ENCODE peak calls at places on chromosomes 3 and 15, in seven cellular contexts. I is H9; T is GM23248; V is CD4-positive, CD25-positive, alpha-beta regulatory T cell; N is Peyer's patch; W is HCT116; G is stomach. P is an unnamed sample. For H3K9me3, the result is how much of the 10 kb centered on the place peaks cover.

GRCh38 chr3:50665603-50666115 is 9.1 kb upstream of the DOCK3 start:
- DNase-seq in I (no peak), T (no peak), V (no peak), N (peak), W (no peak), G (no peak), P (no peak)

GRCh38 chr15:80934761-80935221 is 54.8 kb downstream of the MESD start:
- DNase-seq in I (peak), T (peak), V (no peak), N (no peak), W (no peak), G (no peak), P (no peak)

GRCh38 chr3:100209948-100210776 is 50.6 kb upstream of the TBC1D23 start:
- DNase-seq in I (no peak), T (peak), V (peak), N (no peak), W (no peak), G (no peak), P (no peak)

GRCh38 chr3:16071246-16071645 is 103.2 kb upstream of the GALNT15 start:
- DNase-seq in I (no peak), T (no peak), V (no peak), N (no peak), W (no peak), G (no peak), P (no peak)

GRCh38 chr15:43974852-43975251 is 148.1 kb downstream of the WDR76 start:
- DNase-seq in I (no peak), T (no peak), V (no peak), N (no peak), W (no peak), G (no peak), P (no peak)

GRCh38 chr3:123321806-123322205 is 120.1 kb downstream of the SEC22A start:
- DNase-seq in I (no peak), T (no peak), V (no peak), N (no peak), W (no peak), G (no peak), P (no peak)

GRCh38 chr3:162348912-162349311 is 852.3 kb downstream of the OTOL1 start:
- DNase-seq in I (no peak), T (no peak), V (no peak), N (no peak), W (no peak), G (no peak), P (no peak)

GRCh38 chr3:130517541-130517940 is 564 bp downstream of the COL6A6 start:
- DNase-seq in I (no peak), T (peak), V (no peak), N (no peak), W (no peak), G (no peak), P (no peak)

GRCh38 chr3:44555753-44556152 is 760 bp downstream of the ZKSCAN7 start:
- DNase-seq in I (no peak), T (peak), V (peak), N (no peak), W (no peak), G (no peak), P (no peak)

GRCh38 chr3:60610441-60611112 is 640.7 kb downstream of the FHIT start:
- DNase-seq in I (no peak), T (peak), V (no peak), N (peak), W (no peak), G (peak), P (no peak)

GRCh38 chr3:17320266-17320665 is 422.2 kb downstream of the TBC1D5 start:
- DNase-seq in I (no peak), T (peak), V (no peak), N (no peak), W (no peak), G (no peak), P (no peak)

GRCh38 chr15:93477188-93477587 is 388.2 kb upstream of the RGMA start:
- DNase-seq in I (peak), T (no peak), V (no peak), N (no peak), W (no peak), G (no peak), P (no peak)

GRCh38 chr3:24598691-24599090 is 104.0 kb upstream of the THRB start:
- DNase-seq in I (no peak), T (peak), V (no peak), N (peak), W (no peak), G (no peak), P (no peak)

GRCh38 chr3:132198601-132199000 is 118.6 kb upstream of the ACP3 start:
- DNase-seq in I (no peak), T (peak), V (no peak), N (no peak), W (no peak), G (no peak), P (no peak)

GRCh38 chr3:23778451-23778850 is 27.3 kb upstream of the UBE2E1 start:
- DNase-seq in I (no peak), T (peak), V (no peak), N (no peak), W (no peak), G (no peak), P (no peak)

GRCh38 chr15:42146551-42147430 is 9.6 kb downstream of the PLA2G4F start:
- DNase-seq in I (peak), T (no peak), V (no peak), N (peak), W (no peak), G (peak), P (no peak)

GRCh38 chr15:27863000-27863399 is 236.1 kb downstream of the OCA2 start:
- DNase-seq in I (no peak), T (no peak), V (no peak), N (no peak), W (no peak), G (no peak), P (no peak)
- H3K9me3 ChIP-seq in I (under half), T (under half), V (under half), N (under half), W (under half), G (under half), P (under half)

GRCh38 chr15:100591835-100592234 is 10.1 kb downstream of the LINS1 start:
- DNase-seq in I (no peak), T (no peak), V (no peak), N (no peak), W (no peak), G (no peak), P (no peak)

GRCh38 chr15:100592898-100593297 is 9.1 kb downstream of the LINS1 start:
- DNase-seq in I (no peak), T (no peak), V (no peak), N (no peak), W (no peak), G (no peak), P (no peak)

GRCh38 chr15:100593431-100593830 is 8.6 kb downstream of the LINS1 start:
- DNase-seq in I (no peak), T (no peak), V (no peak), N (no peak), W (no peak), G (no peak), P (no peak)

DNA sequence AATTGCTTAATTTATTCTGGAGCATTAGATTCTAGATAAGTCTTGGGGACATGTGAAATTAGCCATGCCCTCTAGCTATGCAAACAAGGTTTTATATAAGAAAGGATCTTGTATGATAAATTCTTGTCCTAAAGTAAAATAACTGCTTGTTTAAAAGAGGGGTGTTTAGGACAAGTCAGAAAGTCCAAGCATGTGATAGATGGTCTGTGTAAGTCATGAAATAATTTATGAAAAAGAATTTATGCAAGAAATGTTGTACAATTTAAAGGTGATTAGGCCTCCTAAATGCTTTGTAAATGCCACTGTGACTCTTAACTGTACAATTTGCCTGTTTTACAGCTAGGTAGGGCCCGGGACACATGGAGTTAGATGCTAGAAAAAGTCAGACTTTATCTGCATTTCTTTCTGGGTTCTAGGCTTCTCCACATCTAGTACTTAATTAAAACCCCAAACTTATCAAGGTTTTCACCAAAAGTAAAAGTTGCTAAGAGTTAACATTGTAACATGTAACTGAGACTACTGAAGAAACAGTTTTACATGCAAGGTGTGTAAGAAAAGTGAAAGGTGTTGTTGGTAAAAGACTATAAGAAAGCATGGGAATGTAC is 13.2 kb downstream of the LINS1 start:
- DNase-seq in I (no peak), T (no peak), V (peak), N (no peak), W (no peak), G (no peak), P (no peak)
- H3K9me3 ChIP-seq in I (under half), T (under half), V (under half), N (under half), W (under half), G (under half), P (under half)

GRCh38 chr15:25238126-25238525 is 200.7 kb downstream of the UBE3A start:
- DNase-seq in I (no peak), T (no peak), V (no peak), N (no peak), W (no peak), G (no peak), P (no peak)

GRCh38 chr15:25237291-25237978 is 201.4 kb downstream of the UBE3A start:
- DNase-seq in I (no peak), T (no peak), V (no peak), N (no peak), W (no peak), G (no peak), P (no peak)

GRCh38 chr15:25234831-25235230 is 204.0 kb downstream of the UBE3A start:
- DNase-seq in I (no peak), T (no peak), V (no peak), N (no peak), W (no peak), G (no peak), P (no peak)

GRCh38 chr15:25236143-25236860 is 202.5 kb downstream of the UBE3A start:
- DNase-seq in I (no peak), T (no peak), V (no peak), N (no peak), W (no peak), G (no peak), P (no peak)

DNA sequence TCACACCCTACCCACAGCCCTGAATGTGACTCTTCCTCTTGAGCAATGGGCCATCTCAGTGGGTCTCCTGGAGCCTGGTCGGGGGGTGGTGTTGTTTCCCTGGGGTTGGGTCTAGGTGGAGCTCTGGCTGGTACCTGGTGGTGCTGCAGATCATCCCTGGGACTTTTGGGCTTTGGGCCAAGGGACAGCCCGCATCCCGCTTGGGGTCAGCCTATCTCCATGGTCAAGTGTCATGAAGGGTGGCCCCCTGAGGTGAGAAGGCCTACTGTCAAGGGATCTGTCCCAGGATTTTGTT is 202.0 kb downstream of the UBE3A start:
- DNase-seq in I (no peak), T (no peak), V (no peak), N (no peak), W (no peak), G (no peak), P (no peak)
- H3K9me3 ChIP-seq in I (half or more), T (under half), V (half or more), N (under half), W (under half), G (half or more), P (under half)

DNA sequence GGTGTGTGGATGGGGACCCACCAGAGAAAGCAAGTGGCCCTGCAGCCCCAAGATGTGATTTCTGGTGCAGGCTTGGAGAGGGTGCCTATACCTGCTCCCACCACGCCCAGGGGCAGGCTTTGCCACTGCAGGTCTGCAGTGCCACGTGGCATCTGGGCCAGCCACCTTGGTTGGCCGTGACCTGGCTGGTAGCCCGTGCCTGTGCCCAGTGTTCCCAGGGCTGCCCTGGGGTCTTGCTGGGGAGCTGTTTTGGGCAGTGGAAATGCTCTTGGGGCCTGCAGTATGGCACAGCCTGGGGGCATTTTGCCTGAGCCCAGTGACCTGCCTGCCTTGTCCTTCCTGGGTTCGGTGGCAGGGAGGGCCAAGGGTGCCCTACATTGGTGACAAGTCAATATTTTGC is 203.4 kb downstream of the UBE3A start:
- DNase-seq in I (no peak), T (no peak), V (no peak), N (no peak), W (no peak), G (no peak), P (no peak)
- H3K9me3 ChIP-seq in I (half or more), T (under half), V (half or more), N (under half), W (under half), G (half or more), P (under half)

GRCh38 chr3:104582092-104582491 is 784.6 kb upstream of the ALCAM start:
- DNase-seq in I (no peak), T (no peak), V (no peak), N (no peak), W (no peak), G (no peak), P (no peak)

GRCh38 chr3:104575631-104576030 is 791.1 kb upstream of the ALCAM start:
- DNase-seq in I (no peak), T (no peak), V (no peak), N (no peak), W (no peak), G (no peak), P (no peak)

GRCh38 chr3:104578558-104578957 is 788.2 kb upstream of the ALCAM start:
- DNase-seq in I (peak), T (no peak), V (peak), N (no peak), W (no peak), G (no peak), P (no peak)
- H3K9me3 ChIP-seq in I (under half), T (under half), V (under half), N (under half), W (under half), G (under half), P (under half)

GRCh38 chr3:86797946-86798345 is 193.0 kb downstream of the VGLL3 start:
- DNase-seq in I (no peak), T (no peak), V (no peak), N (no peak), W (no peak), G (no peak), P (no peak)
- H3K9me3 ChIP-seq in I (under half), T (under half), V (under half), N (under half), W (under half), G (under half), P (under half)